ENCODE peak calls at places on chromosomes 2 and 18, in four cellular contexts. G is kidney epithelial cell, V is bronchial epithelial cell, L is K562. D is an unnamed sample.

GRCh38 chr2:145530653-145531052 is 1010.7 kb upstream of the ZEB2 start:
- DNase-seq in L (no peak), G (no peak), V (peak), D (no peak)

GRCh38 chr18:63676526-63676925 is 14.8 kb upstream of the SERPINB3 start:
- DNase-seq in V (no peak), L (no peak), G (no peak), D (no peak)

GRCh38 chr18:13377496-13377895 is 158.9 kb downstream of the LDLRAD4 start:
- DNase-seq in V (no peak), L (no peak), G (peak), D (no peak)

GRCh38 chr18:57569133-57569532 is 17.4 kb downstream of the FECH start:
- DNase-seq in V (no peak), G (no peak), L (no peak), D (no peak)

GRCh38 chr18:13019301-13019700 is 28.1 kb downstream of the CEP192 start:
- DNase-seq in L (no peak), G (no peak), V (peak), D (no peak)

GRCh38 chr2:101251844-101252407 is 760 bp upstream of the CNOT11 start:
- DNase-seq in L (no peak), G (no peak), V (peak), D (no peak)

GRCh38 chr2:117536139-117536538 is 278.4 kb upstream of the DDX18 start:
- DNase-seq in G (no peak), L (no peak), V (no peak), D (no peak)

GRCh38 chr2:54287532-54287931 is 31.5 kb upstream of the TSPYL6 start:
- DNase-seq in L (no peak), G (no peak), V (no peak), D (no peak)

GRCh38 chr2:102063360-102063947 is 71.7 kb downstream of the IL1R2 start:
- DNase-seq in G (no peak), V (no peak), L (peak), D (no peak)

GRCh38 chr2:217929757-217930707 is 72.8 kb downstream of the TNS1 start:
- DNase-seq in V (peak), L (no peak), G (no peak), D (no peak)

GRCh38 chr18:62863629-62864028 is 148.3 kb downstream of the PHLPP1 start:
- DNase-seq in G (no peak), L (no peak), V (peak), D (no peak)

GRCh38 chr2:44706584-44707553 is 234.6 kb upstream of the SIX3 start:
- DNase-seq in G (no peak), V (no peak), L (no peak), D (no peak)

GRCh38 chr2:237964194-237964577 is 2.6 kb upstream of the UBE2F start:
- DNase-seq in V (no peak), L (peak), G (no peak), D (no peak)

GRCh38 chr18:77700051-77700450 is 450.4 kb downstream of the GALR1 start:
- DNase-seq in G (no peak), L (no peak), V (no peak), D (no peak)

GRCh38 chr2:178628590-178628989 is 148.3 kb downstream of the PLEKHA3 start:
- DNase-seq in G (no peak), V (no peak), L (no peak), D (no peak)

GRCh38 chr2:209734805-209735204 is 36.8 kb upstream of the UNC80 start:
- DNase-seq in L (no peak), V (peak), G (no peak), D (no peak)

DNA sequence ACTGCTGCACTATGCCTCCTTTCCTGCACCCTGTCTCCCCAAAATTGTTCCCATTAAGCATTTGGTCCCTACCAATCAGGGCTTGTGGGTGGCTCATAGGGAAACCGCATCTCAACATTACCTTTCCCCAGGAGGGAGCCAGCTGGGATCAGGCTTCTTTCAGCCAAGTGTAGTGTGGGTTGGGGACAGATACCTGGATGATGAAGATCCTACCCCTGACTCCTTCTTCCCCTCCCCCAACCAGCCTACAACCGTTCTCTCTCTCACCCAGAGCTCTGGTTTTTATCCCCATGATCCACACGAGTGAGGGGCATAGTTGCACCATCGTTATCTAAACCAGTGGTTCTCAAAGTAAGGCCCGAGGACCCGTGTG is 40.0 kb downstream of the ACOXL start:
- DNase-seq in G (no peak), V (no peak), L (no peak), D (no peak)
- H3K4me3 ChIP-seq in G (no peak), V (no peak), L (no peak), D (no peak)

GRCh38 chr2:218986148-218986761 is 1.3 kb upstream of the FEV start:
- DNase-seq in G (no peak), L (no peak), V (no peak), D (no peak)
- H3K4me3 ChIP-seq in G (no peak), L (no peak), V (no peak), D (no peak)

DNA sequence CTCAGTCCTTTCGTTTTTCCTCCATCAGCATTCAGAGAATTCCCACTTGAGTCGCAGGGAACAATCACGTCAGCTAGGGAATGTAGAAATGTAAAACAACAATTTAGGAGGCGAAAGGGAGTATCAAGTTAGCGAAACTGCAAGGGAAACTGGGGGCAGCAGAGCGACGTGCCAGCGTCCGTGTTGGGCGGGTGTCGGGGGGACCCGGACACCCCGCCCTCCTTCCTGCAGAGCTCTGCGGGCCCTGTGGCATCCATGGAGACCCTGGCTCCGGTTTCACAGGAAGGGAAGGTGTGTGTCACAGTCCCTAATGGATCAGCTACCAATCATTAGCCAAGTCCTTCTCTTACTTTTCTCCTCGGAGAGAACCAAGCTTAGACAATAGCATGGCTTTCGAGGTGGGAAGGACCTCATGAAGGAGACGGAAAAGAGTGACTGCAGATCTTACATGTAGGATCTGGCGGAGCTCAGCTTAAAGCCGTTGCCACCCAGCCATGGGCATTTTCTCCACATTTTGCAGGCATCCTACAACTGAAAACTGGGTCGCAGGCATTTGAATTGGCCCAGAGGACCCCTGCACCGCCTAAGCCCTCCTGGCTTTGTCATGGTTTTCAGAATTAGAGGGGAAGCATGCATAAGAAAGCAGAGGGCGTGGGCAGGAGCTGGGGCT is 33.7 kb downstream of the SOX11 start:
- DNase-seq in G (peak), V (no peak), L (no peak), D (no peak)
- H3K4me3 ChIP-seq in G (peak), V (no peak), L (no peak), D (peak)

DNA sequence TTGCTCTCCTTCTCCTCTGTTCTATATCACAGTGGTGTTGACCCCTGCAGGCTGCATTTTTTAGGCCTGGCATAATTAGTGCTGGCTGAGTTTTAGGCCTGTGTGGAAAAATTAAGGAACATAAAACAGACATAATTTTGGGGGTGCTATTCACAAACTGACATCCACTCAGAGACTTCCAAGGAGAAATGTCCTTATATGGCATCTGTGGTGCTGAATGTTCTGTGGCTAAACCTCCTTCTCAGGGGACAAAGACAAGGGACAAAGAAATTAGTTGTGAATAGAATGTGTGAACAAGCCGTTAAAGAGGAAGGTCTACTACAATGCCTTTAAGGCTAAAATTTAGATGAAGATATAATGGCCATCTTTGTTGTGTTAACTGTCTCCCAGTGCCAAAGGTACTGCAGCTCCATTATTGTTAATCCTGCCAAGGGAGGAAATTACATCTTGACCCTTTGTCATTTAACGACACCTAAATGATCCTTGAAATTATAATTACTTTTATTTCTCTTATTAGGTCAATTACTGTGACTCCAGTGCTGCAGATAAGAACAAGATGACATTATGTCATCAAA is 870.0 kb upstream of the CHAC2 start:
- DNase-seq in G (no peak), V (no peak), L (no peak), D (no peak)
- H3K4me3 ChIP-seq in G (no peak), V (no peak), L (no peak), D (no peak)

GRCh38 chr2:100163605-100164004 is 21.2 kb upstream of the AFF3 start:
- DNase-seq in G (no peak), L (no peak), V (no peak), D (no peak)

GRCh38 chr2:100166701-100167100 is 24.3 kb upstream of the AFF3 start:
- DNase-seq in V (no peak), L (no peak), G (no peak), D (no peak)

GRCh38 chr2:100160396-100160795 is 18.0 kb upstream of the AFF3 start:
- DNase-seq in L (no peak), G (no peak), V (no peak), D (no peak)

GRCh38 chr2:100161940-100162620 is 19.7 kb upstream of the AFF3 start:
- DNase-seq in V (no peak), L (no peak), G (no peak), D (no peak)
- H3K4me3 ChIP-seq in V (no peak), L (no peak), G (no peak), D (no peak)

DNA sequence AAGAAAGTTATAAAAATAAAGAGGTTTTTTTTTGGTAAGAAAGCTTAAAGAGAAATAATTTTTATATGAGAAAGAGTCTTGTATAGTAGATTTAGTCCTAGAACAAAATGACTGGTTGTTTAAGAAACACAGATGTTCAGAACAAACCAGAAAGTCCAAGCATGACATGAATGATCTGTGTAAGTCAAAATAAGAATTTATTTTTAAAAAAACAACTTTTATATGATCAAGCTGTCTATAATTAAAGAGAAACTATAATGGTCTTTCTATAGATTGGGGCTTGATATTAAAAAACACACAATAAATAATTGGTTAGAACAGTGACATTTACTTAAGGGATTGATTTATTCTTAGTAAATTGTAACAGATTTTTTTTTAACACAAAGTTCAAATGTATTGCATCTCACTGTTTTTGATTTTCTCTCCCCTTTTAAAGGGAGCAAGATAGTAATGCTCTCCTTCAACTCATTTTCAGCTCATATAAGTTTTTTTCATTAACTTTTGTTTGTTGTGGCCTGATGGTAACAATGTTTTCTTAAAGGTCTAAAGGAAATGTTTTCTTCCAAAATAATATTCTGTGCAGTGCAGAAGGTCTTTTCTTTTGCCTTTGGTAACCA is 1256.8 kb downstream of the LRP1B start:
- DNase-seq in L (no peak), G (no peak), V (no peak), D (no peak)
- H3K4me3 ChIP-seq in L (no peak), G (no peak), V (no peak), D (no peak)

DNA sequence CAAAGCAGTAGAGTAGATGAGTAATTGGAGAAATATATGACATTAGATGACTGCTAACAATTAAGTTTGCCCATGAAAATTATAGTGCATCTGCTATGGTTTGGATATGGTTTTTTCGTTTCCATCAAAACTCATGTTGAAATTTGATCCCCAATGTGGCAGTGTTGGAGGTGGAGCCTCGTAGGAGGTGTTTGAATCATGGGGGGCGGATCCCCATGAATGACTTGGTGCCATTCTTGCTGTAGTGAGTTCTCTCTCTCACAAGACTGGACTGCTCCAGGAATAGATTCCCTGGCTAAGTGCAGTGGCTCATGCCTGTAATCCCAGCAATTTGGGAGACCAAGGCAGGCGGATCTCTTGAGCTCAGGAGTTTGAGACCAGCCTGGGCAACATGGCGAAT is 9.7 kb upstream of the CUL3 start:
- DNase-seq in L (peak), V (peak), G (no peak), D (no peak)
- H3K4me3 ChIP-seq in L (no peak), V (no peak), G (no peak), D (no peak)

GRCh38 chr2:42918041-42918440 is 125.7 kb upstream of the HAAO start:
- DNase-seq in G (no peak), V (no peak), L (no peak), D (no peak)
- H3K4me3 ChIP-seq in G (no peak), V (no peak), L (no peak), D (no peak)

D was measured in epithelial cell of proximal tubule.